ENCODE peak calls at places on chromosomes 1 and 21, in six cellular contexts. U is CD4-positive, CD25-positive, alpha-beta regulatory T cell; C is pancreas; Q is testis; Z is heart left ventricle; R is fibroblast of lung. K is an unnamed sample. For H3K36me3, the result is how much of the 10 kb centered on the place peaks cover.

GRCh38 chr1:169928438-169929209 is 34.9 kb upstream of the SCYL3 start:
- DNase-seq in U (peak), C (no peak), Q (no peak), Z (no peak), R (peak), K (peak)

GRCh38 chr1:29221296-29221695 is 9.4 kb downstream of the MECR start:
- DNase-seq in U (no peak), C (no peak), Q (no peak), Z (no peak), R (no peak), K (no peak)

GRCh38 chr1:234481771-234482170 is 2.8 kb upstream of the TARBP1 start:
- DNase-seq in U (no peak), C (no peak), Q (no peak), Z (no peak), R (no peak), K (no peak)

GRCh38 chr1:239833709-239834108 is 258.0 kb upstream of the FMN2 start:
- DNase-seq in U (no peak), C (no peak), Q (no peak), Z (no peak), R (no peak), K (no peak)

GRCh38 chr1:166489670-166490436 is 323.1 kb upstream of the FAM78B start:
- DNase-seq in U (peak), C (peak), Q (no peak), Z (no peak), R (no peak), K (no peak)

GRCh38 chr21:43890042-43890441 is 25.0 kb downstream of the AGPAT3 start:
- DNase-seq in U (no peak), C (no peak), Q (no peak), Z (no peak), R (no peak), K (no peak)

GRCh38 chr21:28066051-28066450 is 926.6 kb downstream of the LTN1 start:
- DNase-seq in U (peak), C (no peak), Q (no peak), Z (no peak), R (no peak), K (peak)

GRCh38 chr1:22077728-22078127 is 25.2 kb downstream of the CDC42 start:
- DNase-seq in U (no peak), C (no peak), Q (no peak), Z (no peak), R (peak), K (peak)

GRCh38 chr21:45819478-45820170 is 161.9 kb upstream of the COL6A1 start:
- DNase-seq in U (no peak), C (no peak), Q (peak), Z (no peak), R (no peak), K (no peak)

GRCh38 chr1:202274611-202275010 is 67.1 kb downstream of the UBE2T start:
- DNase-seq in U (peak), C (no peak), Q (peak), Z (peak), R (no peak), K (no peak)

GRCh38 chr1:30600258-30600657 is 123.1 kb downstream of the MATN1 start:
- DNase-seq in U (no peak), C (no peak), Q (no peak), Z (no peak), R (no peak), K (no peak)

GRCh38 chr1:53115403-53116306 is 26.8 kb downstream of the SLC1A7 start:
- DNase-seq in U (no peak), C (peak), Q (peak), Z (no peak), R (peak), K (no peak)

GRCh38 chr1:226813671-226814591 is 56.5 kb upstream of the PSEN2 start:
- DNase-seq in U (no peak), C (no peak), Q (no peak), Z (no peak), R (no peak), K (no peak)

GRCh38 chr1:24391882-24392603 is 21.5 kb downstream of the STPG1 start:
- DNase-seq in U (peak), C (peak), Q (peak), Z (peak), R (peak), K (peak)

GRCh38 chr1:3610165-3610822 is 1.0 kb downstream of the MEGF6 start:
- DNase-seq in U (no peak), C (no peak), Q (peak), Z (no peak), R (no peak), K (no peak)

GRCh38 chr21:46066843-46067331 is 31.0 kb upstream of the COL6A2 start:
- DNase-seq in U (no peak), C (no peak), Q (peak), Z (peak), R (peak), K (no peak)

GRCh38 chr1:29462096-29462495 is 225.8 kb downstream of the PTPRU start:
- DNase-seq in U (no peak), C (no peak), Q (no peak), Z (no peak), R (no peak), K (no peak)

GRCh38 chr1:170670751-170671628 is 7.1 kb downstream of the PRRX1 start:
- DNase-seq in U (peak), C (no peak), Q (peak), Z (peak), R (no peak), K (no peak)

GRCh38 chr1:98389809-98390208 is 271.7 kb upstream of the SNX7 start:
- DNase-seq in U (no peak), C (no peak), Q (no peak), Z (no peak), R (peak), K (peak)

GRCh38 chr1:110211503-110212164 is 1.5 kb downstream of the KCNC4 start:
- DNase-seq in U (no peak), C (peak), Q (peak), Z (no peak), R (peak), K (peak)

GRCh38 chr21:30486180-30486579 is 1.1 kb downstream of the KRTAP19-2 start:
- DNase-seq in U (no peak), C (no peak), Q (no peak), Z (no peak), R (no peak), K (no peak)

GRCh38 chr21:43766734-43767497 is 9.2 kb downstream of the CSTB start:
- DNase-seq in U (no peak), C (no peak), Q (no peak), Z (no peak), R (no peak), K (no peak)

GRCh38 chr1:31944205-31945089 is 6.3 kb upstream of the PTP4A2 start:
- DNase-seq in U (peak), C (peak), Q (peak), Z (peak), R (peak), K (no peak)

GRCh38 chr1:40948741-40949528 is 30.6 kb upstream of the CTPS1 start:
- DNase-seq in U (peak), C (peak), Q (peak), Z (no peak), R (peak), K (peak)

GRCh38 chr1:9827558-9828185 is 3.9 kb upstream of the CLSTN1 start:
- DNase-seq in U (peak), C (no peak), Q (no peak), Z (no peak), R (no peak), K (no peak)

GRCh38 chr1:108947871-108948525 is 15.3 kb downstream of the CLCC1 start:
- DNase-seq in U (no peak), C (no peak), Q (no peak), Z (no peak), R (peak), K (peak)

GRCh38 chr1:15370781-15371467 is 38.8 kb upstream of the EFHD2 start:
- DNase-seq in U (no peak), C (peak), Q (peak), Z (peak), R (no peak), K (no peak)

GRCh38 chr21:38531610-38532009 is 33.3 kb upstream of the ERG start:
- DNase-seq in U (no peak), C (no peak), Q (no peak), Z (peak), R (no peak), K (no peak)

GRCh38 chr1:13792429-13792828 is 92.4 kb downstream of the PRDM2 start:
- DNase-seq in U (no peak), C (no peak), Q (no peak), Z (no peak), R (peak), K (no peak)

GRCh38 chr1:237220243-237220642 is 178.3 kb downstream of the RYR2 start:
- DNase-seq in U (no peak), C (no peak), Q (no peak), Z (peak), R (no peak), K (no peak)

GRCh38 chr1:151653397-151653796 is 41.5 kb downstream of the SNX27 start:
- DNase-seq in U (no peak), C (no peak), Q (no peak), Z (no peak), R (peak), K (no peak)

DNA sequence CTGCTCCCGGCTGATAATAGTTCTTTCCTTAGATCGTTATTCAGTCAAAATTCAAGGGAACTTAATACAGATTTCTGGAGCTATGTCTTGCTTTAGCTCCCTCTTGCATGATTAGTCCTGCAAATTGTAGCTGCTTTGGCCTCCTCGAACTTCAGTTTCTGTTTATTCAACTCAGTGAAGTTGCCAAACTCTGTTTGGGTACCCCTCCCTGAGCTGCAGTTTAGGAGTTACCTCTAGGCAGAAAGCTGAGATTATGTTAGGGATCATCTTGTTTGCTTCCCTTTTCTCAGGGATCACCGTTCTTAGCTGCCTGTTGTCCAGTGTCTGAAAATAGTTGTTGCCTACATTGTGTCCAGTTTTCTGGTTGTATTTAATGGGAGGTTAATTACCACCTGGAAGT is 43.5 kb downstream of the SNX27 start:
- DNase-seq in U (no peak), C (no peak), Q (no peak), Z (no peak), R (no peak), K (no peak)
- H3K36me3 ChIP-seq in U (under half), C (under half), Q (under half), Z (under half), R (under half), K (under half)

GRCh38 chr1:44802306-44803061 is 2.3 kb downstream of the PLK3 start:
- DNase-seq in U (no peak), C (no peak), Q (no peak), Z (peak), R (no peak), K (no peak)

GRCh38 chr1:44803062-44803311 is 2.8 kb downstream of the PLK3 start:
- DNase-seq in U (no peak), C (no peak), Q (no peak), Z (no peak), R (no peak), K (no peak)

GRCh38 chr1:44805311-44806024 is 1.7 kb downstream of the DYNLT4 start:
- DNase-seq in U (no peak), C (no peak), Q (no peak), Z (peak), R (no peak), K (no peak)

GRCh38 chr1:44801491-44802305 is 1.5 kb downstream of the PLK3 start:
- DNase-seq in U (peak), C (no peak), Q (no peak), Z (peak), R (no peak), K (peak)

GRCh38 chr1:44803312-44804095 is 3.3 kb downstream of the PLK3 start:
- DNase-seq in U (no peak), C (no peak), Q (no peak), Z (no peak), R (no peak), K (no peak)
- H3K27ac ChIP-seq in U (peak), C (no peak), Q (no peak), Z (peak), R (peak), K (peak)

GRCh38 chr1:54649921-54650320 is 8.3 kb downstream of the MROH7 start:
- DNase-seq in U (no peak), C (no peak), Q (no peak), Z (no peak), R (no peak), K (no peak)
- H3K36me3 ChIP-seq in U (under half), C (under half), Q (under half), Z (under half), R (under half), K (under half)

GRCh38 chr1:151991663-151992344 is 1.9 kb downstream of the S100A10 start:
- DNase-seq in U (no peak), C (no peak), Q (no peak), Z (no peak), R (no peak), K (no peak)
- H3K27ac ChIP-seq in U (peak), C (peak), Q (peak), Z (peak), R (peak), K (peak)

DNA sequence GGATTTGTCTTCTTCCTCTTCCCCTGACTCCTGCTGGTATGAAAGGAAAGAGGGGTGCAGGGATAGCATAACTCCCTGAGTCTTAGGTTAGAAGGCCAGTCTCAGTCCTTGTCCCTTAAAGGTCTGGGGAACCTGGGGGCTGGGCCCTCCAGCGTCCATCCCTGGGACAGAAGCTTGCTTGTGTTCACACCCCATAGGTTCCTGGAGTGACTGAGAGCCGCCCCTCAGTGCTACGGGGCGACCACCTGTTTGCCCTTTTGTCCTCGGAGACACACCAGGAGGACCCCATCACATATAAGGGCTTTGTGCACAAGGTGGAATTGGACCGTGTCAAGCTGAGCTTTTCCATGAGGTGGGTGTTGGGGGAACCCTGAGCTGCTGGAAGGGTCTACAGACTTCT is 13.1 kb downstream of the RHOC start:
- DNase-seq in U (no peak), C (no peak), Q (no peak), Z (no peak), R (no peak), K (no peak)
- H3K36me3 ChIP-seq in U (half or more), C (under half), Q (under half), Z (half or more), R (under half), K (under half)

GRCh38 chr1:8745749-8746390 is 71.6 kb downstream of the RERE start:
- DNase-seq in U (no peak), C (no peak), Q (no peak), Z (no peak), R (peak), K (no peak)

GRCh38 chr1:8739377-8739776 is 78.1 kb downstream of the RERE start:
- DNase-seq in U (no peak), C (no peak), Q (no peak), Z (no peak), R (no peak), K (no peak)

GRCh38 chr1:8746554-8746953 is 70.9 kb downstream of the RERE start:
- DNase-seq in U (no peak), C (no peak), Q (no peak), Z (no peak), R (peak), K (peak)

GRCh38 chr1:8740034-8740449 is 77.4 kb downstream of the RERE start:
- DNase-seq in U (no peak), C (no peak), Q (no peak), Z (no peak), R (peak), K (peak)

GRCh38 chr1:8742022-8742924 is 75.2 kb downstream of the RERE start:
- DNase-seq in U (no peak), C (no peak), Q (no peak), Z (no peak), R (no peak), K (no peak)
- H3K27ac ChIP-seq in U (no peak), C (no peak), Q (no peak), Z (no peak), R (no peak), K (no peak)

GRCh38 chr21:32320726-32321125 is 22.1 kb downstream of the MRAP start:
- DNase-seq in U (no peak), C (no peak), Q (no peak), Z (no peak), R (no peak), K (no peak)
- H3K36me3 ChIP-seq in U (half or more), C (under half), Q (under half), Z (half or more), R (under half), K (under half)

GRCh38 chr1:180101411-180101810 is 53.3 kb upstream of the QSOX1 start:
- DNase-seq in U (no peak), C (no peak), Q (no peak), Z (no peak), R (no peak), K (no peak)

GRCh38 chr1:180097319-180097605 is 57.4 kb upstream of the QSOX1 start:
- DNase-seq in U (no peak), C (no peak), Q (no peak), Z (no peak), R (no peak), K (no peak)

GRCh38 chr1:180094705-180095280 is 59.9 kb upstream of the QSOX1 start:
- DNase-seq in U (no peak), C (no peak), Q (no peak), Z (no peak), R (no peak), K (no peak)

GRCh38 chr1:180096584-180097318 is 57.9 kb upstream of the QSOX1 start:
- DNase-seq in U (no peak), C (no peak), Q (no peak), Z (no peak), R (no peak), K (no peak)

GRCh38 chr1:180098242-180098995 is 56.2 kb upstream of the QSOX1 start:
- DNase-seq in U (no peak), C (no peak), Q (no peak), Z (no peak), R (peak), K (peak)
- H3K27ac ChIP-seq in U (no peak), C (no peak), Q (no peak), Z (no peak), R (peak), K (no peak)

GRCh38 chr1:42933060-42933586 is 25.5 kb downstream of the SLC2A1 start:
- DNase-seq in U (no peak), C (no peak), Q (no peak), Z (no peak), R (no peak), K (no peak)

GRCh38 chr1:42934541-42935312 is 23.9 kb downstream of the SLC2A1 start:
- DNase-seq in U (no peak), C (no peak), Q (no peak), Z (no peak), R (no peak), K (no peak)

GRCh38 chr1:42933610-42934009 is 25.1 kb downstream of the SLC2A1 start:
- DNase-seq in U (no peak), C (no peak), Q (no peak), Z (no peak), R (no peak), K (no peak)

GRCh38 chr1:42935313-42935624 is 23.4 kb downstream of the SLC2A1 start:
- DNase-seq in U (no peak), C (peak), Q (peak), Z (peak), R (no peak), K (no peak)

DNA sequence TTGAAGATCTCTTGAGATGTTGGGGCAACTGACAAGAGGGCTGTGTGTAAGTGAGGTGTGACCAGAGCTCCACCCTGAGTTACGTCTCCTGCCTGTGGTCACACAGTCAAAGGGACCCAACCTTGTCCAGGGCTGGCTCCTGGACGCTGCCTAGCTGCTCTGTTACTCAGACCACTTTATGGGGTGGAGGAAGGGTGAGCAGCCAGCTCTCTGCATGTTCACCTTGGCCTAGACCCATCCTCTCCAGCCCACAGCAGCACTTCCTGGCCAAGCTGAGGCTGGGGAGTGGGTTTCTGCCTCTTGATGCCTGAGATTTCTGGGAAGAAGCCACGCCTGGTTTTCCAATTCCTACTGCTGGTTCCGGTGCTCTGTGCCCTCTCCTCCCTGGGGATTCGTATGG is 24.6 kb downstream of the SLC2A1 start:
- DNase-seq in U (no peak), C (no peak), Q (no peak), Z (no peak), R (no peak), K (no peak)
- H3K36me3 ChIP-seq in U (under half), C (under half), Q (under half), Z (under half), R (under half), K (under half)